ENCODE peak calls at places on chromosomes 7 and 10, in four cellular contexts. Z is HFF-Myc; Q is foreskin fibroblast; L is activated CD8-positive, alpha-beta memory T cell treated with anti-CD3 and anti-CD28 coated beads for 4 hours. Y is an unnamed sample.

GRCh38 chr10:101760510-101760909 is 15.4 kb downstream of the FGF8 start:
- DNase-seq in Z (no peak), Q (no peak), L (no peak), Y (no peak)

GRCh38 chr7:76262683-76263402 is 39.6 kb upstream of the HSPB1 start:
- DNase-seq in Z (peak; percentile 51), Q (peak; percentile 41), L (no peak), Y (peak; percentile 57)

GRCh38 chr7:1638113-1638726 is 31.9 kb upstream of the ELFN1 start:
- DNase-seq in Z (no peak), Q (no peak), L (no peak), Y (peak; percentile 63)

GRCh38 chr7:133688483-133689239 is 435.8 kb downstream of the EXOC4 start:
- DNase-seq in Z (no peak), Q (peak; percentile 18), L (no peak), Y (no peak)

GRCh38 chr10:93437000-93437945 is 44.9 kb downstream of the MYOF start:
- DNase-seq in Z (peak; percentile 96), Q (peak; percentile 97), L (no peak), Y (peak; percentile 71)

GRCh38 chr7:94392391-94392782 is 2.3 kb upstream of the COL1A2 start:
- DNase-seq in Z (no peak), Q (no peak), L (no peak), Y (no peak)

GRCh38 chr10:130555411-130555750 is 419.2 kb downstream of the GLRX3 start:
- DNase-seq in Z (no peak), Q (no peak), L (no peak), Y (no peak)

GRCh38 chr10:118259288-118259906 is 82.7 kb downstream of the FAM204A start:
- DNase-seq in Z (no peak), Q (no peak), L (no peak), Y (peak; percentile 67)

GRCh38 chr7:75679060-75679459 is 59.7 kb downstream of the HIP1 start:
- DNase-seq in Z (no peak), Q (no peak), L (no peak), Y (no peak)

GRCh38 chr10:412109-412508 is 276.9 kb downstream of the ZMYND11 start:
- DNase-seq in Z (no peak), Q (no peak), L (no peak), Y (no peak)

GRCh38 chr7:88289505-88290129 is 17.1 kb downstream of the STEAP4 start:
- DNase-seq in Z (no peak), Q (no peak), L (no peak), Y (no peak)

GRCh38 chr10:118107541-118107940 is 60.8 kb upstream of the RAB11FIP2 start:
- DNase-seq in Z (no peak), Q (no peak), L (no peak), Y (no peak)

GRCh38 chr7:94403546-94403945 is 8.9 kb downstream of the COL1A2 start:
- DNase-seq in Z (no peak), Q (no peak), L (no peak), Y (no peak)

GRCh38 chr10:122391875-122392274 is 17.4 kb downstream of the PLEKHA1 start:
- DNase-seq in Z (no peak), Q (no peak), L (no peak), Y (no peak)

GRCh38 chr10:8544057-8544380 is 489.5 kb downstream of the GATA3 start:
- DNase-seq in Z (no peak), Q (no peak), L (no peak), Y (no peak)

GRCh38 chr10:68247931-68248330 is 16.0 kb upstream of the ATOH7 start:
- DNase-seq in Z (no peak), Q (no peak), L (no peak), Y (no peak)

GRCh38 chr10:31262672-31263071 is 56.3 kb upstream of the ZEB1 start:
- DNase-seq in Z (no peak), Q (peak; percentile 76), L (no peak), Y (no peak)

GRCh38 chr10:116115797-116116196 is 157.2 kb downstream of the GFRA1 start:
- DNase-seq in Z (no peak), Q (no peak), L (no peak), Y (no peak)

Y was measured in iPS-NIHi11.